ENCODE peak calls at places on chromosomes 16 and 17, in five cellular contexts. F, Q, I, G and L are unnamed samples. For H3K9me2, the result is how much of the 10 kb centered on the place peaks cover.

GRCh38 chr17:57211010-57211411 is 45.3 kb upstream of the MSI2 start:
- DNase-seq in F (peak), Q (no peak), I (no peak), G (no peak), L (no peak)

GRCh38 chr16:2691491-2692248 is 9.3 kb downstream of the KCTD5 start:
- DNase-seq in F (no peak), Q (no peak), I (no peak), G (no peak), L (no peak)

GRCh38 chr17:74803971-74804370 is 27.8 kb upstream of the NAT9 start:
- DNase-seq in F (no peak), Q (no peak), I (no peak), G (no peak), L (no peak)

GRCh38 chr17:31318298-31319190 is 2.9 kb downstream of the EVI2A start:
- DNase-seq in F (peak), Q (peak), I (no peak), G (peak), L (no peak)

GRCh38 chr17:74959826-74960738 is 12.5 kb downstream of the HID1 start:
- DNase-seq in F (peak), Q (no peak), I (no peak), G (no peak), L (peak)

GRCh38 chr17:42010898-42011516 is 6.2 kb downstream of the DNAJC7 start:
- DNase-seq in F (peak), Q (no peak), I (no peak), G (no peak), L (no peak)

GRCh38 chr16:20781697-20782096 is 17.9 kb downstream of the ACSM3 start:
- DNase-seq in F (no peak), Q (no peak), I (no peak), G (no peak), L (no peak)

GRCh38 chr16:47779201-47780016 is 318.3 kb downstream of the PHKB start:
- DNase-seq in F (peak), Q (peak), I (no peak), G (no peak), L (no peak)

GRCh38 chr16:3183445-3184139 is 4.4 kb upstream of the OR1F1 start:
- DNase-seq in F (peak), Q (no peak), I (no peak), G (no peak), L (no peak)

GRCh38 chr17:63429766-63430165 is 16.3 kb downstream of the CYB561 start:
- DNase-seq in F (no peak), Q (no peak), I (no peak), G (no peak), L (no peak)

GRCh38 chr16:3101018-3101840 is 2.1 kb upstream of the ZSCAN10 start:
- DNase-seq in F (peak), Q (peak), I (peak), G (peak), L (no peak)

GRCh38 chr17:46193626-46194392 is 580 bp upstream of the KANSL1 start:
- DNase-seq in F (peak), Q (peak), I (peak), G (peak), L (peak)

GRCh38 chr17:80158846-80159245 is 11.0 kb upstream of the CARD14 start:
- DNase-seq in F (no peak), Q (no peak), I (no peak), G (no peak), L (no peak)

GRCh38 chr16:85986931-85987749 is 88.2 kb downstream of the IRF8 start:
- DNase-seq in F (no peak), Q (peak), I (no peak), G (peak), L (no peak)

GRCh38 chr16:53085539-53086450 is 31.0 kb downstream of the CHD9 start:
- DNase-seq in F (peak), Q (no peak), I (peak), G (no peak), L (no peak)

GRCh38 chr17:78397681-78398101 is 19.2 kb downstream of the PGS1 start:
- DNase-seq in F (peak), Q (no peak), I (no peak), G (no peak), L (no peak)

GRCh38 chr16:30382398-30383015 is at the start of gene SEPTIN1:
- DNase-seq in F (no peak), Q (peak), I (no peak), G (peak), L (no peak)

GRCh38 chr17:34081269-34081668 is 173.8 kb upstream of the CCL2 start:
- DNase-seq in F (peak), Q (no peak), I (peak), G (peak), L (no peak)

GRCh38 chr16:81939164-81940067 is 71.9 kb downstream of the SDR42E1 start:
- DNase-seq in F (no peak), Q (no peak), I (no peak), G (no peak), L (no peak)

DNA sequence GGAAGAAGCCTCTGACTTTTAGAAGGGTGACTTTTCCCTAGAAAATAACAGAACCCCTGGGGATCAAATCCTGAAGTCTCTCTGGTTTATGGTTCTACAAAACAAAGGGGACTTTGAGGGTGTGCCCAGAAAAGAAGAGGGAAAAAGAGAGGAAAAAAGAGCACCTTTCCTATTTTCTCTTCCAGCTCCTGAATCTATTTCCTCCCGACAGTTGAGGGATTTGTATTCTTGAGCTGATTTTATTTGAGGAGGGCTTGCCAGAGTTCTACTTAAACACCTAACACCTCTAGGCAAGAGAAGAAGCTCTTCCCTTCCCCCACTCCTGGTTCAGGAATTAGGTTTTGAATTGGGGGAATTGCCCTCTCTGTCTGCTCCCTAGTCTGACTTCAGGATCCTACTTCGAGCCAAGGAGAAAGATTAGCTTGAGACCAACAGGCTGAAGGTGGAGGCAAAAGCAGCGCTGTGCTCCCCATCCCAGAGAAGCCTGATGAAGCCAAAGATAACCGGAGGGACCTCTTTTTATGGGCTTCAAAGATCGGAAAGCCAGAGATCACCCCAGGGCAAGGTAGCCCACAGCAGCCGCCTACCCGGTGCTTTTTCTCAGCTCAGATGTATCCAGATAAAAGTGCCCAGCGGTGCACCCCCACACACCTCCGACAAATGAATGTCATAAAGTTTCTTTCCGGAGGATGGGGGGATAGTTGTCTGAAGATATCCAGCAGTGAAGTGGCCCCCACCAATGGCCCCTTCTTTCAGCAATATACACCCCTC is 796 bp downstream of the HOXB3 start:
- DNase-seq in F (no peak), Q (no peak), I (no peak), G (no peak), L (no peak)
- H3K9me2 ChIP-seq in F (under half), Q (under half), I (under half), G (under half), L (under half)

DNA sequence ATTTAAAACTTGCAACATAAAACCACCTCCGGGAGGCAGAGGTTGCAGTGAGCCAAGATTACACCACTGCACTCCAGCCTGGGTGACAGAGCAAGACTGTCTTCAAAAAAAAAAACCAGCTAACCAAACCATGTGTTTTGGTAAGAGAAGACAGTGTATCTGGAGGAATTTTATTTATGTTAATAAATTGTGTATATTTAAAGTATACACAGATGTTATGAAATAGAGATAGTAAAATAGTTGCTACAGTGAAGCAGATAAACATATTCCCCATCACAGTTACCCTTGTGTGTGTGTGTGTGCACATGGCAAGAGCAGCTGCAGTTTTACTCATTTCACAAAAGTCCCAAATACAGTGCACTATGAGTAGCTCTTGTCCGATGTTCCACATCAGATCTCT is 54.8 kb upstream of the CRISPLD2 start:
- DNase-seq in F (no peak), Q (no peak), I (no peak), G (no peak), L (no peak)
- H3K27ac ChIP-seq in F (no peak), Q (no peak), I (peak), G (no peak), L (no peak)

GRCh38 chr17:81391964-81392908 is 3.0 kb upstream of the BAHCC1 start:
- DNase-seq in F (peak), Q (no peak), I (peak), G (no peak), L (no peak)
- H2AFZ ChIP-seq in F (peak), Q (no peak), I (no peak), G (no peak), L (no peak)

DNA sequence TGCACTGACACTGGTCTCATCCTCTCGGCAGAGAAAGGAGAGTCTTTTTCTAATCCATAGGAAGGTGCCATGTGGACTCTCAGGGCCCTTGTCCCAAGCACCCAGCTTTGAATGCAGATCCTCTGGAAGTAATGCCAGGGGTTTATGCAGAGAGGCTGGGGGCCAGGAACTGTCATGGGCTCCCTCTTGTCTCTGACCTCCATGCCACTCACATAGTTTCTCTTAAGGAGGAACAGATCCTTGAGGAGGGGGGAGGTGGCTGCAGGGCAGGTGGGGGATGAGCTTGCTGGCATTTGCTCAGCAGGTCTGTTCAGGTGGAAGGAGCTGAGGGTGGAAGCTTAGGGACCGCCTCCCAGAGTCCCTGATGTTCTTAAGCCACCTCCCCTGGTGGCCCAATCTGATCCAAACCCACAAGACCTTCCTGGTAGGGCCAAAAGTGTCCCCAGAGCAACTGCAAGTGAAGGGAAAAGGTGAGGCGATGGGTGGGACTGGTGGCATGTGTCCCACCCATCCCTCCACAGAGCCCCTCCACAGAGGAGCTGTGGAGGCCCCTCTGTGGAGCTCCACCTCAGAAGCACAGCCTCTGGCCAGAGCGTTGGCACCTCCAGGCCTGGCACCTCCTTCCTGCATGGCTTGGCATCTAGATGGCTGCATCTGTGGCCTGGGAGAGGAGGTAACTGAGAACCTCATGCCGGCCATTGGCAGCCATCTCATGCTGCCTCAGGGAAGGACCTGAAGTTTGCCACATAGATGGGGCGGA is 9.2 kb downstream of the NECAB2 start:
- DNase-seq in F (no peak), Q (no peak), I (no peak), G (no peak), L (no peak)
- H3K9me2 ChIP-seq in F (under half), Q (under half), I (under half), G (under half), L (under half)

GRCh38 chr16:15572329-15573001 is 70.5 kb downstream of the MARF1 start:
- DNase-seq in F (peak), Q (no peak), I (no peak), G (no peak), L (no peak)
- H3K27ac ChIP-seq in F (peak), Q (no peak), I (no peak), G (no peak), L (peak)

GRCh38 chr16:31386157-31386984 is 6.8 kb upstream of the ITGAD start:
- DNase-seq in F (peak), Q (peak), I (peak), G (no peak), L (peak)
- H2AFZ ChIP-seq in F (no peak), Q (no peak), I (no peak), G (no peak), L (no peak)

DNA sequence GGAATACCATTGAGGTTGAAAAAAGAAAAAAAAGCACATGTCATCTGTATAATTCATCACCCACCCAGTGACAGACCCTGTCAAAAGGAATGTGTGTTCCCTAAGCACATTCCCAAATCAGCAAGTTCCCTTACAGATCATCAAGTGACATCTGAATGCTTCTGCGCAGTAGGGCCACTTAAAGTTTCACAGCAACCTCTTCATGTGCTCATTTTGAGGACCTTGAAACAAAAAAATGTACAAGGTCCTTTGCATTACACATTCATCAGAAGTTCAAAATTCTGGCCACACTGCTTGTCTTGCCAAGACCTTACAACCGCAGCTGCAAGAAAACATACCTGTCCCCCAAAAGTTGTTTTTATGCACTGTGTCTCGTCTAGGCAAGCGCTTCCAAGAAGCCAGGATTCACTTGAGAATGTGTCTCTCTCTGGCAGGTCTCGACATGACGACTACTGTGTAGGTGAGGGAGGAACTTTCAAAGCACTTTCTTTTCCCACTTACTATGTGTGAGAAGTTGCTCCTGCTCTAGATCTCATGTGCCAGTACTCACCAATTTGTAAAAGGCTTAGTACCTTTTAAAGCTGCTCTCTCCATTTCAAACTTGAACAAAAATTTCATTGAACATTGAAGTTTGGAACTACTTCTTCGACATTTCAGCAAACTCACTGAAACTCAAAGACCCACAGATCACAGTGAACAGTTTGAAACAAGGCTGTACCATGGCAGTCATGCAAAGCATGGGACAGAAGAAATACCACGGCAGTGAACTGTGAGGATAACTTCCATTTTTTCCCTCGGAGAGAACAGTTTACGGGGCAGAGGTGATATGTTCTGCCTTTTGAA is 4.3 kb upstream of the POLG2 start:
- DNase-seq in F (peak), Q (no peak), I (no peak), G (no peak), L (no peak)
- H3K9me2 ChIP-seq in F (under half), Q (under half), I (under half), G (under half), L (under half)